ENCODE peak calls at places on chromosomes 13 and 19, in five cellular contexts. One of them, this sample, is unnamed.

GRCh38 chr13:75405976-75406703 is 75.8 kb downstream of the TBC1D4 start:
- DNase-seq in occipital lobe: no peak
- DNase-seq in SJSA1: no peak
- DNase-seq in tibial nerve: peak; percentile 33
- DNase-seq in lung: no peak
- DNase-seq in this sample: no peak

GRCh38 chr19:2578911-2579677 is 103.2 kb downstream of the GADD45B start:
- DNase-seq in occipital lobe: peak; percentile 56
- DNase-seq in SJSA1: peak; percentile 97
- DNase-seq in tibial nerve: peak; percentile 87
- DNase-seq in lung: peak; percentile 88
- DNase-seq in this sample: peak; percentile 81

GRCh38 chr13:38518328-38518727 is 168.5 kb upstream of the FREM2 start:
- DNase-seq in occipital lobe: no peak
- DNase-seq in SJSA1: no peak
- DNase-seq in tibial nerve: no peak
- DNase-seq in lung: no peak
- DNase-seq in this sample: no peak

GRCh38 chr19:13356686-13357280 is 149.5 kb downstream of the CACNA1A start:
- DNase-seq in occipital lobe: no peak
- DNase-seq in SJSA1: no peak
- DNase-seq in tibial nerve: no peak
- DNase-seq in lung: no peak
- DNase-seq in this sample: no peak

GRCh38 chr19:56066152-56067023 is 54.7 kb downstream of the ZNF787 start:
- DNase-seq in occipital lobe: peak; percentile 8
- DNase-seq in SJSA1: peak; percentile 42
- DNase-seq in tibial nerve: no peak
- DNase-seq in lung: peak; percentile 63
- DNase-seq in this sample: no peak

GRCh38 chr13:104414771-104415170 is 1348.6 kb upstream of the SLC10A2 start:
- DNase-seq in occipital lobe: no peak
- DNase-seq in SJSA1: no peak
- DNase-seq in tibial nerve: no peak
- DNase-seq in lung: no peak
- DNase-seq in this sample: no peak

GRCh38 chr13:46983881-46984280 is 87.0 kb upstream of the HTR2A start:
- DNase-seq in occipital lobe: no peak
- DNase-seq in SJSA1: no peak
- DNase-seq in tibial nerve: no peak
- DNase-seq in lung: no peak
- DNase-seq in this sample: no peak

GRCh38 chr19:7230826-7231225 is 63.4 kb downstream of the INSR start:
- DNase-seq in occipital lobe: no peak
- DNase-seq in SJSA1: no peak
- DNase-seq in tibial nerve: no peak
- DNase-seq in lung: no peak
- DNase-seq in this sample: no peak

GRCh38 chr19:3821156-3821555 is 35.0 kb upstream of the MATK start:
- DNase-seq in occipital lobe: no peak
- DNase-seq in SJSA1: no peak
- DNase-seq in tibial nerve: no peak
- DNase-seq in lung: no peak
- DNase-seq in this sample: no peak

GRCh38 chr13:98970293-98970692 is 7.6 kb downstream of the DOCK9 start:
- DNase-seq in occipital lobe: no peak
- DNase-seq in SJSA1: no peak
- DNase-seq in tibial nerve: no peak
- DNase-seq in lung: peak; percentile 57
- DNase-seq in this sample: no peak

GRCh38 chr13:37058801-37059135 is 720 bp downstream of the SUPT20H start:
- DNase-seq in occipital lobe: no peak
- DNase-seq in SJSA1: no peak
- DNase-seq in tibial nerve: no peak
- DNase-seq in lung: no peak
- DNase-seq in this sample: no peak

GRCh38 chr19:58357798-58358145 is 4.5 kb upstream of the A1BG start:
- DNase-seq in occipital lobe: no peak
- DNase-seq in SJSA1: no peak
- DNase-seq in tibial nerve: no peak
- DNase-seq in lung: no peak
- DNase-seq in this sample: no peak

GRCh38 chr19:55340144-55340783 is 588 bp downstream of the KMT5C start:
- DNase-seq in occipital lobe: no peak
- DNase-seq in SJSA1: no peak
- DNase-seq in tibial nerve: no peak
- DNase-seq in lung: no peak
- DNase-seq in this sample: no peak

GRCh38 chr13:75643693-75644092 is 7.6 kb downstream of the LMO7 start:
- DNase-seq in occipital lobe: no peak
- DNase-seq in SJSA1: no peak
- DNase-seq in tibial nerve: no peak
- DNase-seq in lung: no peak
- DNase-seq in this sample: no peak

GRCh38 chr13:21121616-21122015 is 54.7 kb downstream of the SKA3 start:
- DNase-seq in occipital lobe: no peak
- DNase-seq in SJSA1: no peak
- DNase-seq in tibial nerve: no peak
- DNase-seq in lung: no peak
- DNase-seq in this sample: no peak

GRCh38 chr19:35764432-35765315 is 6.7 kb downstream of the PROSER3 start:
- DNase-seq in occipital lobe: no peak
- DNase-seq in SJSA1: no peak
- DNase-seq in tibial nerve: no peak
- DNase-seq in lung: no peak
- DNase-seq in this sample: no peak

GRCh38 chr19:3006075-3006767 is 22.9 kb downstream of the TLE2 start:
- DNase-seq in occipital lobe: no peak
- DNase-seq in SJSA1: no peak
- DNase-seq in tibial nerve: no peak
- DNase-seq in lung: no peak
- DNase-seq in this sample: no peak

GRCh38 chr13:19960673-19961015 is 2.1 kb downstream of the ZMYM2 start:
- DNase-seq in occipital lobe: no peak
- DNase-seq in SJSA1: no peak
- DNase-seq in tibial nerve: no peak
- DNase-seq in lung: no peak
- DNase-seq in this sample: no peak

GRCh38 chr19:51163257-51163656 is 21.2 kb downstream of the SIGLEC7 start:
- DNase-seq in occipital lobe: no peak
- DNase-seq in SJSA1: no peak
- DNase-seq in tibial nerve: no peak
- DNase-seq in lung: no peak
- DNase-seq in this sample: no peak

GRCh38 chr13:39038569-39038898 is 278 bp downstream of the NHLRC3 start:
- DNase-seq in occipital lobe: no peak
- DNase-seq in SJSA1: no peak
- DNase-seq in tibial nerve: no peak
- DNase-seq in lung: peak; percentile 36
- DNase-seq in this sample: no peak

GRCh38 chr13:28337196-28338045 is 157.5 kb downstream of the FLT1 start:
- DNase-seq in occipital lobe: no peak
- DNase-seq in SJSA1: no peak
- DNase-seq in tibial nerve: no peak
- DNase-seq in lung: no peak
- DNase-seq in this sample: peak; percentile 23

GRCh38 chr13:40275636-40276035 is 390.8 kb downstream of the FOXO1 start:
- DNase-seq in occipital lobe: no peak
- DNase-seq in SJSA1: peak; percentile 49
- DNase-seq in tibial nerve: no peak
- DNase-seq in lung: no peak
- DNase-seq in this sample: no peak

GRCh38 chr19:50551034-50551712 is 17.1 kb downstream of the LRRC4B start:
- DNase-seq in occipital lobe: no peak
- DNase-seq in SJSA1: no peak
- DNase-seq in tibial nerve: no peak
- DNase-seq in lung: no peak
- DNase-seq in this sample: no peak

GRCh38 chr19:35236638-35237400 is 8.3 kb upstream of the FAM187B start:
- DNase-seq in occipital lobe: no peak
- DNase-seq in SJSA1: no peak
- DNase-seq in tibial nerve: no peak
- DNase-seq in lung: no peak
- DNase-seq in this sample: no peak

GRCh38 chr13:46521921-46522691 is 30.9 kb upstream of the LRCH1 start:
- DNase-seq in occipital lobe: no peak
- DNase-seq in SJSA1: no peak
- DNase-seq in tibial nerve: no peak
- DNase-seq in lung: no peak
- DNase-seq in this sample: no peak

GRCh38 chr19:55452381-55453325 is 8.8 kb downstream of the ISOC2 start:
- DNase-seq in occipital lobe: peak; percentile 97
- DNase-seq in SJSA1: no peak
- DNase-seq in tibial nerve: peak; percentile 56
- DNase-seq in lung: peak; percentile 68
- DNase-seq in this sample: no peak

GRCh38 chr13:101515504-101515903 is 63.0 kb downstream of the ITGBL1 start:
- DNase-seq in occipital lobe: no peak
- DNase-seq in SJSA1: no peak
- DNase-seq in tibial nerve: no peak
- DNase-seq in lung: no peak
- DNase-seq in this sample: no peak

GRCh38 chr19:49338691-49339363 is 3.6 kb downstream of the CD37 start:
- DNase-seq in occipital lobe: peak; percentile 16
- DNase-seq in SJSA1: no peak
- DNase-seq in tibial nerve: no peak
- DNase-seq in lung: peak; percentile 93
- DNase-seq in this sample: no peak

GRCh38 chr19:29741776-29742175 is 26.7 kb upstream of the C19orf12 start:
- DNase-seq in occipital lobe: no peak
- DNase-seq in SJSA1: no peak
- DNase-seq in tibial nerve: no peak
- DNase-seq in lung: no peak
- DNase-seq in this sample: no peak

This sample was measured in amniotic stem cell.